ENCODE peak calls at places on chromosomes 12 and 14, in four cellular contexts. One of them, this sample, is unnamed. For H3K27me3, the result is how much of the 10 kb centered on the place peaks cover.

GRCh38 chr14:90294872-90295271 is 36.9 kb downstream of the NRDE2 start:
- DNase-seq in endothelial cell of umbilical vein: no peak
- DNase-seq in fibroblast of lung: no peak
- DNase-seq in H1: no peak
- DNase-seq in this sample: no peak

GRCh38 chr14:96525452-96525851 is 23.3 kb downstream of the PAPOLA start:
- DNase-seq in fibroblast of lung: no peak
- DNase-seq in endothelial cell of umbilical vein: no peak
- DNase-seq in H1: no peak
- DNase-seq in this sample: no peak

GRCh38 chr12:108985750-108986149 is 35.1 kb downstream of the SVOP start:
- DNase-seq in fibroblast of lung: no peak
- DNase-seq in H1: no peak
- DNase-seq in endothelial cell of umbilical vein: no peak
- DNase-seq in this sample: no peak

GRCh38 chr14:105026789-105027563 is 6.1 kb upstream of the CDCA4 start:
- DNase-seq in endothelial cell of umbilical vein: no peak
- DNase-seq in H1: no peak
- DNase-seq in fibroblast of lung: peak
- DNase-seq in this sample: no peak

GRCh38 chr12:122021193-122021821 is 377 bp upstream of the BCL7A start:
- DNase-seq in endothelial cell of umbilical vein: peak
- DNase-seq in fibroblast of lung: no peak
- DNase-seq in H1: no peak
- DNase-seq in this sample: peak

GRCh38 chr12:122064034-122064777 is 14.3 kb upstream of the MLXIP start:
- DNase-seq in H1: peak
- DNase-seq in fibroblast of lung: peak
- DNase-seq in endothelial cell of umbilical vein: peak
- DNase-seq in this sample: peak

GRCh38 chr12:97800561-97800960 is 338.0 kb downstream of the RMST start:
- DNase-seq in H1: no peak
- DNase-seq in endothelial cell of umbilical vein: no peak
- DNase-seq in fibroblast of lung: no peak
- DNase-seq in this sample: no peak

GRCh38 chr14:45073480-45073879 is 10.4 kb upstream of the PRPF39 start:
- DNase-seq in fibroblast of lung: no peak
- DNase-seq in H1: no peak
- DNase-seq in endothelial cell of umbilical vein: no peak
- DNase-seq in this sample: no peak

GRCh38 chr14:102591372-102591943 is 991 bp upstream of the RCOR1 start:
- DNase-seq in endothelial cell of umbilical vein: peak
- DNase-seq in H1: no peak
- DNase-seq in fibroblast of lung: peak
- DNase-seq in this sample: peak

GRCh38 chr14:21525571-21525970 is 575 bp downstream of the SALL2 start:
- DNase-seq in H1: no peak
- DNase-seq in endothelial cell of umbilical vein: no peak
- DNase-seq in fibroblast of lung: peak
- DNase-seq in this sample: peak

GRCh38 chr14:99910337-99911268 is 117.4 kb downstream of the EML1 start:
- DNase-seq in fibroblast of lung: peak
- DNase-seq in endothelial cell of umbilical vein: no peak
- DNase-seq in H1: no peak
- DNase-seq in this sample: peak

GRCh38 chr14:93269341-93270068 is 62.4 kb downstream of the UBR7 start:
- DNase-seq in H1: no peak
- DNase-seq in endothelial cell of umbilical vein: no peak
- DNase-seq in fibroblast of lung: peak
- DNase-seq in this sample: peak

GRCh38 chr14:100899841-100900771 is 3.4 kb downstream of the RTL1 start:
- DNase-seq in endothelial cell of umbilical vein: peak
- DNase-seq in fibroblast of lung: no peak
- DNase-seq in H1: no peak
- DNase-seq in this sample: no peak

GRCh38 chr14:29282169-29282568 is 515.6 kb downstream of the FOXG1 start:
- DNase-seq in fibroblast of lung: no peak
- DNase-seq in H1: no peak
- DNase-seq in endothelial cell of umbilical vein: no peak
- DNase-seq in this sample: peak

GRCh38 chr12:64082866-64083268 is 139.2 kb downstream of the KICS2 start:
- DNase-seq in fibroblast of lung: no peak
- DNase-seq in H1: no peak
- DNase-seq in endothelial cell of umbilical vein: no peak
- DNase-seq in this sample: no peak

GRCh38 chr14:103021817-103022668 is 35.3 kb downstream of the CDC42BPB start:
- DNase-seq in fibroblast of lung: peak
- DNase-seq in endothelial cell of umbilical vein: no peak
- DNase-seq in H1: no peak
- DNase-seq in this sample: peak

GRCh38 chr14:63991833-63992232 is 139.0 kb downstream of the SYNE2 start:
- DNase-seq in endothelial cell of umbilical vein: no peak
- DNase-seq in H1: no peak
- DNase-seq in fibroblast of lung: no peak
- DNase-seq in this sample: no peak

DNA sequence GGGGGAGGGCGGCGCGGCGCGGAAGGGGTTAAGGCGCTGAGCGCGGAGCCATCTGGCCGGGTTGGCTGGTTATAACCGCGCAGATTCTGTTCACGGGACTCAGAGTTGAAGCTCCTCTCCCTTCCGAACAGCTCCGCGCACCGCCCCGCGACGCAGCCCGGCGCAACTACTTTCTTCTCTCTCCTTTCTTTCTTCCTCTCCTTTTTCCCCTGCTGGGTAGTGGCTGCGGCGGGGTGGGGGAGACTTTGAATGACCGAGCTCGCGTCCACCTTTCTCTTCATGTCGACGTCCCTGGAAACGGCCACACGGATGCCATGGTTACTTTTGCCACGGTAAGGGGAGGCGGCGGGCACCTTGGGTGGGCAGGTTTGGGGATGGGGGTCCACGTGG is at the start of gene NTF3:
- DNase-seq in fibroblast of lung: peak
- DNase-seq in H1: no peak
- DNase-seq in endothelial cell of umbilical vein: no peak
- DNase-seq in this sample: peak
- H3K27me3 ChIP-seq in fibroblast of lung: under half
- H3K27me3 ChIP-seq in H1: half or more
- H3K27me3 ChIP-seq in endothelial cell of umbilical vein: half or more
- H3K27me3 ChIP-seq in this sample: half or more

DNA sequence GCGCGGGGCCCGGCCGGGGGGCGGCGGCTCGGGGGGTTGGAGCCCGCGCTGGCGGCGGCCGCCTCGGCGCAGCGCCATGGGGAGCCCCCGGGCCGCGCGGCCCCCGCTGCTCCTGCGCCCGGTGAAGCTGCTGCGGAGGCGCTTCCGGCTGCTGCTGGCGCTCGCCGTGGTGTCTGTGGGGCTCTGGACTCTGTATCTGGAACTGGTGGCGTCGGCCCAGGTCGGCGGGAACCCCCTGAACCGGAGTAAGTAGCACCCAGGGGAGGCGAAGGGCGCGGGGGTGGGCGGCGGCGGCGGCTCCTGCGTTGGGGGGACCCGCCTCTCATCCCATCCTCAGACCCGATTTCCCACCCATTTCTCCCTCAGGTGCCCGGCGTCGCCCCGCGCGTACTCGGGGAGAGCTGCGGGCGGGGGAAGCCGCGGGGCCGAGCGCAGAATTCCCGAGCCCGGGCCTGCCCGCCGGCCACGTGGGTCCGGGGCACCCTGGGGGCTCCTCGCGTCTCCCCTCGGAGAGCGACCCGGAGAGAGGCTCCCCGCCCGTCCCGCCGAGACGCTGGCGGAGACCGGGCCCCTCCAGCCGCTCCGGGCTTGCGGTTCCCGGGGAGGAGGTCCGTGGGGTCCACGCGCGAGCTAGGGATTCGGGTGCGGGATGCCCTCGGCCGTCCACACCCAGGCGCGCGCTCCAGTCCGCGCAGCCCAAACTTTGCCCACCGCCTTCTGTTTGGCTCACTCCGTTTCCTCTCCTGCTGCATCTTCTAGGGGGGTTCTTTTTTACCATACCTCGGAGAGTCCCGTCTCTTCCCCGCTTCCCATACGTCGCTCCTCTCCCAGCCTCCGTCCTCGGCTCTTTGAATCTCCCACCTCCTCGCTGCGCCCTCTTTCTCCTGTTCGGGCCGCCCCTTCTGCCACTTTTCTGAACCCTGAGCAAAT is 827 bp downstream of the B4GALNT3 start:
- DNase-seq in fibroblast of lung: no peak
- DNase-seq in endothelial cell of umbilical vein: no peak
- DNase-seq in H1: no peak
- DNase-seq in this sample: peak
- H3K9ac ChIP-seq in fibroblast of lung: no peak
- H3K9ac ChIP-seq in endothelial cell of umbilical vein: no peak
- H3K9ac ChIP-seq in H1: no peak
- H3K9ac ChIP-seq in this sample: no peak

DNA sequence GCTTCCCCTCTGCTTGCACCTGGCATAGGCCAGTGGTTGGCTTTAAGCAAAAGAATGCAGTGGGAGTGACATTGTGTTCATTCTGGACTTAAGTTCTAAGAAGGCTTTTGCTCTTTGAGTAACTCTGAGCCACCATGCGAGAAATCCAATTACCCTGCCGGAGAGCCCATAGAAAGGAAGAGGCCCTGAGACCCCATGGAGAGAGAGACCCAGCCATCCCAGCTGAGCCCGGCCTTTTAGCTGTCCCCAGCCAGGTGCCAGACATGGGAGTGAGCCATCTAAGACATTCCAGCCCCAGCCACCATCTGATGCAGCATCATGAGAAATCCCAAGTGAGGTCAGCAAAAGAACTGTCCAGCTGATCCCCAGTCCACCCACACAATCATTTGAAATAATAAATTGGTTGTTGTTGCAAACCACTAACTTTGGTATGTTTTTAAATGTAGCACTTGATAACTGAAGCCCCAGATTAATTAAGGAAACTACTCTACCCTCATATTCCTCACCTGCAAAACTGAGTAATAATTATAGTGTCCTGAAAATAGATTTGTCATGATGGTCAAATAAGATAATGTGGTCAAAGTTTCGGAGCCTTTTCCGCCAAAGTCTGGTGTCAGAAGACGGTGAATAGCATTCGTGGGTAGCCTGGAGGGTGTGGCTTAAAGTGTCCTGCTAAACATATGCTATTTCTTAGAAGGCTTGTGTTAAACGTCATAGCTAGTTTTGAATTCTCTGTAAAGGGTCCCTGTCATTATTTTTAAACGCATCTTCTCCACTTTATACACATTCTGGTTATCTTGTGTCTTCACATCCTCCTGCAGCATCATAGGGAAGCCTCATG is 166.6 kb upstream of the PELI2 start:
- DNase-seq in endothelial cell of umbilical vein: no peak
- DNase-seq in fibroblast of lung: no peak
- DNase-seq in H1: no peak
- DNase-seq in this sample: no peak
- H3K27me3 ChIP-seq in endothelial cell of umbilical vein: under half
- H3K27me3 ChIP-seq in fibroblast of lung: under half
- H3K27me3 ChIP-seq in H1: under half
- H3K27me3 ChIP-seq in this sample: under half

DNA sequence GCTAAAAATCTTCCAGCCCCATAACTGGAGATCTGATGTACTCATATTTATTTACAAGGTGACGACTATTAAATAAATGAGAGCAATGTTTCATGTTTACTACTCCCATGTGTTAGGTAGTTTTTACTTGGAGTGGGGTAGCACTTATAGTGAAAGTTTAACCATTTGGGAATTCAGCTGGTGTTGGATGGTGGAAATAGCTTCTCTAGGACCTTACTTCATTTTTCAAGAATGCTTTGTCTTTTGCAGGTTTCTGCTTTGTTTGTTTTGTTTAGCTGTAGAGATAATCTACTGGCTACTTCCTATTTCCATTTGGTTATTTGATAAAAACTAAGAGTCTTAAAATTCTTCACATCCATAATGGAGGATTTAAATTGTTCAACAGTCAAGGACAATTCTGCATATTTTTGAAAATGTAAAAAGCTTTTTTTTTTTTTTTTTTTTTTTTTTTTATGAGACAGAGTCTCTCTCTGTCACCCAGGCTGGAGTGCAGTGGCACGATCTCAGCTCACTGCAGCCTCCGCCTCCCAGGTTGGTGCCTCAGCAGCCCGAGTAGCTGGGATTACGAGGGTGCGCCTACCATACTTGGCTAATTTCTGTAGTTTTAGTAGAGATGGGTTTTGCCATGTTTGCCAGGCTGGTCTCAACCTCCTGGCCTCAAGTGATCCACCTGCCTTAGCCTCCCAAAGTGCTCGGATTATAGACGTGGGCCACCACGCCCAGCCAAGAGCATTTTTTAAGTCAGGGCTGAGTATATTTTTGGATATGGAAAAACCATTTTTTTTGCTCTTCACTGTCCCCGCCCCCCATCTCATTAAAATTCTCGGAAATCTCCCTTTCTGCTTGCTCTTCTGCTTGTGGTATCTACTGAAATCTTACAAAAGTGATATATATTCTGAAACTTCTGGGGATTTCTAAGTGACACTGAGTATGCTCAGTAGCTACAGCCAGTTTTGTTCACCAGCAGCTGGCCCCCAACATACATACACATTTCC is 1.4 kb upstream of the ABCD2 start:
- DNase-seq in endothelial cell of umbilical vein: no peak
- DNase-seq in fibroblast of lung: peak
- DNase-seq in H1: no peak
- DNase-seq in this sample: peak
- H3K9ac ChIP-seq in endothelial cell of umbilical vein: no peak
- H3K9ac ChIP-seq in fibroblast of lung: no peak
- H3K9ac ChIP-seq in H1: no peak
- H3K9ac ChIP-seq in this sample: peak

GRCh38 chr14:23403908-23404307 is 4.2 kb downstream of the MYH6 start:
- DNase-seq in endothelial cell of umbilical vein: no peak
- DNase-seq in fibroblast of lung: no peak
- DNase-seq in H1: no peak
- DNase-seq in this sample: no peak
- H3K27me3 ChIP-seq in endothelial cell of umbilical vein: under half
- H3K27me3 ChIP-seq in fibroblast of lung: under half
- H3K27me3 ChIP-seq in H1: under half
- H3K27me3 ChIP-seq in this sample: under half

GRCh38 chr12:94157891-94158495 is 9.6 kb downstream of the PLXNC1 start:
- DNase-seq in fibroblast of lung: no peak
- DNase-seq in H1: no peak
- DNase-seq in endothelial cell of umbilical vein: no peak
- DNase-seq in this sample: no peak
- H3K9ac ChIP-seq in fibroblast of lung: no peak
- H3K9ac ChIP-seq in H1: no peak
- H3K9ac ChIP-seq in endothelial cell of umbilical vein: no peak
- H3K9ac ChIP-seq in this sample: no peak

DNA sequence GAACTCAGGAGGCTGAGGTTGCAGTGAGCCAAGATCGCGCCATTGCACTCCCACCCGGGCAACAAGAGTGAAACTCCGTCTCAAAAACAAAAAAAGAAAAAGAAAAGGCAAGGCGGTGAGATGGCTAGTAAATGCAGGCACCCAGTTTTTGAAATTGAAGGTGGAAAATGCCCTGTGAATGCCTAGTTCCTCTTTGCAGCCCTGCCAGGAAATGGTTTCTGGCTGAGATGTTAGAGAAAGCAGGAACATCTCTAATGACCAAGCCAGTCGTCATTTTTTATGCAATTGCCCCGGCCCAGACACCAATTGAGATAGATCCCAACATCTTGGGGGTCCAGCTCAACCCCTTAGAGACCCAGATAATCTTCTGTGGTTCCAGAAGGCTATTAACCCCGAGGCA is 17.0 kb downstream of the SLC8A3 start:
- DNase-seq in endothelial cell of umbilical vein: no peak
- DNase-seq in H1: no peak
- DNase-seq in fibroblast of lung: no peak
- DNase-seq in this sample: no peak
- H3K27me3 ChIP-seq in endothelial cell of umbilical vein: under half
- H3K27me3 ChIP-seq in H1: under half
- H3K27me3 ChIP-seq in fibroblast of lung: under half
- H3K27me3 ChIP-seq in this sample: under half

GRCh38 chr12:81255456-81255855 is 177.6 kb downstream of the ACSS3 start:
- DNase-seq in fibroblast of lung: no peak
- DNase-seq in H1: no peak
- DNase-seq in endothelial cell of umbilical vein: no peak
- DNase-seq in this sample: no peak
- H3K9ac ChIP-seq in fibroblast of lung: no peak
- H3K9ac ChIP-seq in H1: no peak
- H3K9ac ChIP-seq in endothelial cell of umbilical vein: no peak
- H3K9ac ChIP-seq in this sample: no peak

This sample was measured in adipocyte.